ENCODE peak calls at places on chromosome 18, in ten cellular contexts. Q, N, U, F, V, H, S, E, L and C are unnamed samples.

GRCh38 chr18:58887613-58887963 is 22.9 kb downstream of the ZNF532 start:
- DNase-seq in Q (peak; percentile 50), N (peak; percentile 89), U (no peak), F (peak; percentile 99), V (no peak), H (no peak), S (peak; percentile 39), E (no peak), L (no peak), C (no peak)

GRCh38 chr18:22674300-22674699 is 256.6 kb upstream of the CTAGE1 start:
- DNase-seq in Q (no peak), N (peak; percentile 82), U (peak; percentile 75), F (peak; percentile 90), V (no peak), H (no peak), S (no peak), E (no peak), L (no peak), C (no peak)

GRCh38 chr18:3935316-3935715 is 485.3 kb downstream of the TGIF1 start:
- DNase-seq in Q (no peak), N (no peak), U (no peak), F (peak; percentile 6), V (no peak), H (no peak), S (no peak), E (no peak), L (no peak), C (no peak)

GRCh38 chr18:72541871-72542690 is 2.1 kb downstream of the CBLN2 start:
- DNase-seq in Q (no peak), N (peak; percentile 17), U (no peak), F (no peak), V (peak; percentile 65), H (no peak), S (no peak), E (no peak), L (peak; percentile 81), C (no peak)

GRCh38 chr18:6747646-6748045 is 18.1 kb downstream of the ARHGAP28 start:
- DNase-seq in Q (no peak), N (peak; percentile 53), U (peak; percentile 93), F (peak; percentile 73), V (no peak), H (no peak), S (no peak), E (no peak), L (no peak), C (no peak)

GRCh38 chr18:44464401-44465185 is 216.1 kb upstream of the SETBP1 start:
- DNase-seq in Q (no peak), N (no peak), U (peak; percentile 52), F (peak; percentile 8), V (no peak), H (no peak), S (no peak), E (no peak), L (no peak), C (no peak)

GRCh38 chr18:26429535-26429934 is 118.8 kb downstream of the KCTD1 start:
- DNase-seq in Q (no peak), N (no peak), U (peak; percentile 83), F (peak; percentile 80), V (no peak), H (no peak), S (no peak), E (peak; percentile 64), L (no peak), C (no peak)

GRCh38 chr18:72867721-72868665 is at the start of gene NETO1:
- DNase-seq in Q (no peak), N (peak; percentile 6), U (peak; percentile 37), F (no peak), V (no peak), H (no peak), S (no peak), E (no peak), L (peak; percentile 78), C (no peak)

GRCh38 chr18:62979172-62979571 is 263.8 kb downstream of the PHLPP1 start:
- DNase-seq in Q (no peak), N (no peak), U (peak; percentile 84), F (peak; percentile 55), V (peak; percentile 85), H (no peak), S (no peak), E (no peak), L (peak; percentile 90), C (no peak)